ENCODE peak calls at places on chromosomes 16 and 17, in four cellular contexts. V is GM13977, S is Panc1, B is thoracic aorta. G is an unnamed sample.

GRCh38 chr17:53470626-53471025 is 352.1 kb upstream of the KIF2B start:
- DNase-seq in B (no peak), S (no peak), V (no peak), G (no peak)

GRCh38 chr16:54489225-54489781 is 202.7 kb upstream of the IRX3 start:
- DNase-seq in V (no peak), B (no peak), S (no peak), G (no peak)

GRCh38 chr16:57868913-57869520 is 66.7 kb upstream of the KIFC3 start:
- DNase-seq in B (no peak), V (no peak), S (no peak), G (no peak)

GRCh38 chr17:32298298-32298697 is 32.7 kb downstream of the RHBDL3 start:
- DNase-seq in S (no peak), V (no peak), B (no peak), G (no peak)

GRCh38 chr16:49755291-49755611 is 100.7 kb downstream of the ZNF423 start:
- DNase-seq in B (no peak), S (no peak), V (no peak), G (no peak)

GRCh38 chr17:12625092-12625491 is 40.6 kb upstream of the MYOCD start:
- DNase-seq in S (no peak), V (no peak), B (no peak), G (no peak)

GRCh38 chr16:84839956-84840355 is 20.2 kb downstream of the CRISPLD2 start:
- DNase-seq in V (no peak), B (no peak), S (no peak), G (no peak)

GRCh38 chr17:31824771-31825360 is 34.2 kb downstream of the COPRS start:
- DNase-seq in B (no peak), S (no peak), V (no peak), G (no peak)

GRCh38 chr16:10040136-10041080 is 141.8 kb downstream of the GRIN2A start:
- DNase-seq in B (no peak), V (no peak), S (no peak), G (no peak)

GRCh38 chr16:53282975-53283946 is 151.0 kb upstream of the RBL2 start:
- DNase-seq in V (no peak), B (no peak), S (peak), G (peak)

GRCh38 chr16:3073448-3073847 is 8.0 kb downstream of the IL32 start:
- DNase-seq in V (no peak), S (no peak), B (no peak), G (no peak)

GRCh38 chr17:50210249-50211225 is 9.1 kb upstream of the COL1A1 start:
- DNase-seq in V (no peak), S (no peak), B (peak), G (no peak)

GRCh38 chr17:42554250-42555121 is 1.8 kb downstream of the HSD17B1 start:
- DNase-seq in B (no peak), V (peak), S (no peak), G (peak)

GRCh38 chr16:79169239-79169638 is 431.3 kb downstream of the MAF start:
- DNase-seq in S (no peak), V (no peak), B (no peak), G (no peak)

GRCh38 chr16:69711115-69711740 is 15.1 kb downstream of the NQO1 start:
- DNase-seq in V (no peak), B (peak), S (no peak), G (no peak)

GRCh38 chr17:50841949-50842354 is 6.6 kb downstream of the WFIKKN2 start:
- DNase-seq in V (peak), S (no peak), B (no peak), G (peak)

GRCh38 chr16:24534634-24535033 is 4.7 kb upstream of the RBBP6 start:
- DNase-seq in S (no peak), B (no peak), V (no peak), G (no peak)

GRCh38 chr17:32882029-32882428 is 5.1 kb upstream of the MYO1D start:
- DNase-seq in B (no peak), S (no peak), V (no peak), G (no peak)

GRCh38 chr17:19387921-19388521 is 1.0 kb upstream of the MFAP4 start:
- DNase-seq in B (no peak), S (no peak), V (no peak), G (no peak)

GRCh38 chr17:18315498-18316360 is 636 bp downstream of the SMCR8 start:
- DNase-seq in B (no peak), V (no peak), S (no peak), G (no peak)

GRCh38 chr16:19186403-19186802 is 18.4 kb downstream of the SYT17 start:
- DNase-seq in V (no peak), S (no peak), B (no peak), G (no peak)

GRCh38 chr17:35895602-35896001 is 15.4 kb upstream of the CCL5 start:
- DNase-seq in B (no peak), S (no peak), V (no peak), G (no peak)

GRCh38 chr16:89118361-89119061 is 24.9 kb downstream of the ACSF3 start:
- DNase-seq in B (no peak), S (no peak), V (no peak), G (no peak)

GRCh38 chr17:45184144-45184543 is 22.5 kb downstream of the HEXIM2 start:
- DNase-seq in B (no peak), V (no peak), S (no peak), G (no peak)

DNA sequence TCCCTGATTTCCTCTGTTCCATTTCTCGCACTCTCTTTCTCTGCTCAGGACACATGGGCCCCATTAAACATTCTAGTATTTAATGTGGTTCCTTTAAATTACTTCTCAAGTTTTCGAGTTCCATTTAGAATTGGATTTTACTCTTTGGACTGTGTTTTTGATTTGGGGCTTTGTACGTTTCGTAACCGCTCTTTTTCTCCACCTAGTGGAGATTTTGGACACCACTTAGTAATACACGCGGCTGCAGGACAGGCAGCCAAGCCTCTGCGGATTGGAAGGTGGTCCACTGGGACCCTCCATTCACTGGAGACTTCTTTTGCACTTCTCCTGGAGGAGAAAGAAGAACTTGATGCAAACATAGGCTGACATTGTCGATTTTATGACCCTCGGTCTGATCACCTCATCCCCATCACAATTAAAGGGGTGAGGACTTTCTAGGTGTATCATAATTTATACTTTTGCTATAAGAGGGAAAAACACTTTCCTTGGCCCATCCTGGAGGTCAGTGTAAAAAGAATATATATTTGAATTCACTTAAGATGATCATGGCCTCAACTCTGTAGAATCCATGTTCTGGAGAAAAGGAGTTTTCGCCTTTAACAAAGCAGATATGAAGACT is 85.8 kb downstream of the NOG start:
- DNase-seq in S (no peak), B (no peak), V (peak), G (peak)
- TF ChIP-seq CTCF in S (peak), B (peak), V (peak), G (peak)

GRCh38 chr17:74962622-74963394 is 9.8 kb downstream of the HID1 start:
- DNase-seq in B (no peak), V (no peak), S (no peak), G (no peak)

GRCh38 chr17:74961657-74962360 is 10.8 kb downstream of the HID1 start:
- DNase-seq in V (peak), B (peak), S (no peak), G (peak)

GRCh38 chr17:74957935-74958549 is 14.5 kb downstream of the HID1 start:
- DNase-seq in S (no peak), B (peak), V (peak), G (peak)

GRCh38 chr17:74959826-74960738 is 12.5 kb downstream of the HID1 start:
- DNase-seq in B (no peak), S (no peak), V (no peak), G (no peak)

GRCh38 chr17:74960739-74961342 is 11.7 kb downstream of the HID1 start:
- DNase-seq in S (no peak), V (peak), B (no peak), G (peak)
- TF ChIP-seq CTCF in S (peak), V (peak), B (no peak), G (peak)

DNA sequence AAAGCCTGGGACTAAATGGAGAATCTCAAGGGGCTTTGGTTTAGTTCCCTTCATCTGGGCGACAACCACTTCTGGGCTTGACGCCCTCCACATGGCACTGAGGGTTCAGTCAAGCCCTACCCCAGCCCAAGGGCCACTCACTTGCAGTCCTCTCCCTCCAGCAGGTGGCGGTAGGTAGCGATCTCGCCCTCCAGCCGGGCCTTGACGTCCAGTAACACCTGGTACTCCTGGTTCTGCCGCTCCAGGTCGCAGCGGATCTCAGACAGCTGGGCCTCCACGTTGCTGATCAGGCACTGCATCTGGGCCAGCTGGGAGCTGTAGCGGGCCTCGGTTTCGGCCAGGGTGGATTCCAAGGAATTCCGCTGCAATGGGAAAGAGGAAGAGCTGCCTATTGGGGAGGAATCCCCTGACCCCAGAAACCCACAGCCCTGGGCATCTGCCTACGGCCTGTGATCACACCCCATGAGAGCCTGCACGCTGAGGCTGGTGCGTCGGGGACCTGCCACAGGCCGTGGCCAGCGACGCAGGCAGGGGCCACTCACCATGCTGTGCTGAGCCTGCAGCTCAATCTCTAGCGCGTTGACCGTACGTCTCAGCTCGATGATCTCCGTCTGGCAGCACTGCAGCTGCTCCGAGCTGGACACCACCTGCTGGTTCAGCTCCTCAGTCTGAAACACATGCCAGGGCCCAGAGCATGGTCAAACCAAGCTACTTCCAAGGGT is 2.7 kb downstream of the KRT36 start:
- DNase-seq in V (peak), B (no peak), S (no peak), G (peak)
- TF ChIP-seq CTCF in V (peak), B (peak), S (no peak), G (peak)

GRCh38 chr17:47325176-47325575 is 1.4 kb downstream of the EFCAB13 start:
- DNase-seq in S (no peak), B (no peak), V (no peak), G (no peak)
- TF ChIP-seq CTCF in S (no peak), B (no peak), V (no peak), G (no peak)

GRCh38 chr17:79924639-79924976 is 85.4 kb upstream of the CBX4 start:
- DNase-seq in S (no peak), B (no peak), V (no peak), G (no peak)

GRCh38 chr17:79926002-79926307 is 86.7 kb upstream of the CBX4 start:
- DNase-seq in B (no peak), V (no peak), S (no peak), G (no peak)

GRCh38 chr17:79923974-79924638 is 84.9 kb upstream of the CBX4 start:
- DNase-seq in S (no peak), V (peak), B (no peak), G (peak)

GRCh38 chr17:79926308-79927135 is 87.3 kb upstream of the CBX4 start:
- DNase-seq in B (no peak), V (no peak), S (no peak), G (no peak)

DNA sequence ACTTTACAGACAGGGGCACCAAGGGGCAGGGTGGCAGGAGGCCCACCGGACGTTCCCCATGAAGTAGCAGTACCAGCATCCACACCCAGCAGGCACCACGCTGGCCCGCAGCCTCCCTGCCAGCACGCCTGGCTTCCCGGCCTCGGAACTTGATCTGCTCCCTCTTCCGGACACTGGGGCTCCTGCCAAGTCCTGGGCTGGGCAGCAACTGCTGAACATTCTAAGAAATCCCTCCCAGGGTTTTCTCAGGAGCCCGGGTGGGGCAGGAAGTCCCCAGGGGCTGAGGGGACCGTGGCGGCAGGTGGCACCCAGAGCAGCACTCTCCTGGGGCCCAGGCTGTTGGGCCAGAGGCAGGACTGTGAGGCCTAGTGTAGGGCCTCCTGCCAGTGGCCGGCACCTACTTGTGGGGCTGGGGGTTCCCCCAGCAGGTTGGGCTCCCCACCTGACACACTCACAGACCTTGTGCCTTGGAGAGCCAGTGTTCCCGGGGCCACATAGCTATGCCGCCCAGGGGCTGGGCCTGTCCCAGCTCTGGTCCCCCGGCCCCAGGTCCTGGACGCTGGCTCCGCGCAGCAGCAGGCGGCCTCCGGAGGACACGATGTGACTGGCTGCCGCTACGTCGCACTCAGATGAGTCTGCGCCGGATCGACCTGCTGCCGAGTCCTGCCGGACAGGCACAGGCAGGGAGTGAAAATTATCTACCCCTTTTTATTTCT is 86.2 kb upstream of the CBX4 start:
- DNase-seq in V (no peak), B (no peak), S (no peak), G (no peak)
- TF ChIP-seq CTCF in V (no peak), B (no peak), S (no peak), G (no peak)

GRCh38 chr17:34755371-34755770 is 176.0 kb downstream of the TMEM132E start:
- DNase-seq in V (no peak), B (no peak), S (no peak), G (no peak)

GRCh38 chr17:34750004-34750403 is 170.6 kb downstream of the TMEM132E start:
- DNase-seq in V (no peak), S (no peak), B (no peak), G (no peak)
- TF ChIP-seq CTCF in V (no peak), S (no peak), B (no peak), G (no peak)

GRCh38 chr17:41335747-41336146 is 14.9 kb downstream of the KRT33A start:
- DNase-seq in B (no peak), S (no peak), V (no peak), G (no peak)

GRCh38 chr17:41340934-41341861 is 9.4 kb downstream of the KRT33A start:
- DNase-seq in S (no peak), V (no peak), B (no peak), G (no peak)

GRCh38 chr17:41339571-41340169 is 11.0 kb downstream of the KRT33A start:
- DNase-seq in S (no peak), B (no peak), V (no peak), G (no peak)

GRCh38 chr17:41340496-41340895 is 10.1 kb downstream of the KRT33A start:
- DNase-seq in S (no peak), B (no peak), V (no peak), G (no peak)

GRCh38 chr17:41338961-41339485 is 11.6 kb downstream of the KRT33A start:
- DNase-seq in B (no peak), V (no peak), S (no peak), G (no peak)
- TF ChIP-seq CTCF in B (no peak), V (no peak), S (no peak), G (no peak)

GRCh38 chr17:75856062-75856681 is 1.0 kb upstream of the WBP2 start:
- DNase-seq in S (no peak), V (no peak), B (no peak), G (no peak)

GRCh38 chr17:75854111-75854748 is 905 bp downstream of the WBP2 start:
- DNase-seq in V (no peak), S (no peak), B (no peak), G (no peak)

GRCh38 chr17:75853410-75853809 is 1.7 kb downstream of the WBP2 start:
- DNase-seq in B (no peak), V (no peak), S (no peak), G (no peak)

GRCh38 chr17:75854881-75855309 is 240 bp downstream of the WBP2 start:
- DNase-seq in V (no peak), S (no peak), B (no peak), G (peak)

GRCh38 chr17:75855310-75856061 is at the start of gene WBP2:
- DNase-seq in B (peak), V (peak), S (peak), G (peak)
- TF ChIP-seq CTCF in B (peak), V (no peak), S (peak), G (peak)

DNA sequence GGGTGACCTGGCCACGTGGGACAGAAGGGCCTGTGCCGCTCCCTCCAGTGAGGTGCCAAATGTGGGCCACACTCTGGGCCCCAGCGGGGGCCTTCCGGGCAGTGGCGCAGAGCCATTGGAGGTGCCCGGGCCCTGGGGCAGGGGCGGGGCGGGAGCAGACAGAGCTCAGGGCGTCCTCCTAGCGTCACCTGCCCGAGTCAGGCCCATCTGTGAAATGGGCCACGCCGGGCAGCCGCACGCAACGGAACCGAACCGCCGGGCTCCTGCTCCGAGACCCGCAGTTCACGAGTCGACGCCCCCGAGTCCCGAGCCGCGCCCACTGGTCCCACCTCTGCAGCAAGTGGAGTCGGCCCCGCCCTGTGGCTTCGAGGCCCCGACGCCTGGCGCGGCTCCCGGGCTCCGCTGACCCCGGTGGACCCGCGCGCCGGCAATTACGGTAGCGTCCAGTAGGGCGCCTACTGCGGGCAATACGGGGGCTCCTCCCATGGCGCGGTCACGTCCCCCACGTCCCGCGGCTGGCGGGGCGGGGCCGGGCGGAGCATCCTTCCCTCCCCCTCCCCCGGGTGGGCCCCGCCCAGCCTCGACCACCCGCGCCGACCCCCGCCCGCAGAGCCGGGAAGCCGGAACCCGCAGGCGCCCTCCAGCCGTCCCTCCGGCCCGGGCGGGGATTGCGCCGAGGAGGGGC is 1.9 kb downstream of the SLC16A3 start:
- DNase-seq in B (no peak), S (no peak), V (peak), G (peak)
- TF ChIP-seq CTCF in B (peak), S (no peak), V (peak), G (peak)

G was measured in GM20000.